ENCODE peak calls at places on chromosomes 5 and 9, in eight cellular contexts. E, O, C, S, H, T, G and D are unnamed samples.
A peak's percentile ranks its signal among the peaks of the same experiment; 100 is the strongest.

GRCh38 chr9:115234094-115234493 is 116.1 kb upstream of the TNC start:
- DNase-seq in E (no peak), O (no peak), C (no peak), S (peak; percentile 92), H (peak; percentile 22), T (no peak), G (peak; percentile 89), D (peak; percentile 72)

GRCh38 chr5:126335871-126336270 is 87.3 kb upstream of the GRAMD2B start:
- DNase-seq in E (no peak), O (no peak), C (no peak), S (peak; percentile 86), H (no peak), T (no peak), G (peak; percentile 18), D (no peak)

GRCh38 chr5:77629553-77630245 is 8.8 kb downstream of the OTP start:
- DNase-seq in E (no peak), O (no peak), C (peak; percentile 39), S (no peak), H (no peak), T (no peak), G (no peak), D (no peak)

GRCh38 chr9:101477736-101478135 is 42.2 kb upstream of the ALDOB start:
- DNase-seq in E (no peak), O (peak; percentile 26), C (no peak), S (peak; percentile 39), H (no peak), T (no peak), G (peak; percentile 22), D (peak; percentile 19)

GRCh38 chr5:63570752-63571151 is 391.5 kb downstream of the HTR1A start:
- DNase-seq in E (no peak), O (no peak), C (no peak), S (no peak), H (no peak), T (no peak), G (no peak), D (no peak)

GRCh38 chr9:75930766-75931311 is 40.4 kb downstream of the PCSK5 start:
- DNase-seq in E (no peak), O (no peak), C (no peak), S (no peak), H (no peak), T (no peak), G (peak; percentile 19), D (no peak)

GRCh38 chr5:141869040-141869439 is 9.2 kb downstream of the PCDH1 start:
- DNase-seq in E (peak; percentile 35), O (no peak), C (no peak), S (no peak), H (no peak), T (no peak), G (no peak), D (no peak)

GRCh38 chr9:72407047-72407446 is 42.0 kb upstream of the ZFAND5 start:
- DNase-seq in E (no peak), O (no peak), C (no peak), S (no peak), H (no peak), T (no peak), G (no peak), D (no peak)

GRCh38 chr9:13557724-13558123 is 278.2 kb upstream of the MPDZ start:
- DNase-seq in E (no peak), O (no peak), C (no peak), S (no peak), H (no peak), T (no peak), G (no peak), D (no peak)

GRCh38 chr9:132757031-132757430 is 86.8 kb downstream of the GTF3C4 start:
- DNase-seq in E (no peak), O (no peak), C (no peak), S (no peak), H (no peak), T (no peak), G (no peak), D (no peak)

GRCh38 chr9:76403352-76403751 is 9.1 kb upstream of the RFK start:
- DNase-seq in E (no peak), O (no peak), C (peak; percentile 47), S (peak; percentile 90), H (peak; percentile 48), T (no peak), G (peak; percentile 83), D (peak; percentile 78)

GRCh38 chr9:16976427-16976826 is 106.0 kb upstream of the BNC2 start:
- DNase-seq in E (no peak), O (no peak), C (no peak), S (no peak), H (no peak), T (no peak), G (no peak), D (no peak)

DNA sequence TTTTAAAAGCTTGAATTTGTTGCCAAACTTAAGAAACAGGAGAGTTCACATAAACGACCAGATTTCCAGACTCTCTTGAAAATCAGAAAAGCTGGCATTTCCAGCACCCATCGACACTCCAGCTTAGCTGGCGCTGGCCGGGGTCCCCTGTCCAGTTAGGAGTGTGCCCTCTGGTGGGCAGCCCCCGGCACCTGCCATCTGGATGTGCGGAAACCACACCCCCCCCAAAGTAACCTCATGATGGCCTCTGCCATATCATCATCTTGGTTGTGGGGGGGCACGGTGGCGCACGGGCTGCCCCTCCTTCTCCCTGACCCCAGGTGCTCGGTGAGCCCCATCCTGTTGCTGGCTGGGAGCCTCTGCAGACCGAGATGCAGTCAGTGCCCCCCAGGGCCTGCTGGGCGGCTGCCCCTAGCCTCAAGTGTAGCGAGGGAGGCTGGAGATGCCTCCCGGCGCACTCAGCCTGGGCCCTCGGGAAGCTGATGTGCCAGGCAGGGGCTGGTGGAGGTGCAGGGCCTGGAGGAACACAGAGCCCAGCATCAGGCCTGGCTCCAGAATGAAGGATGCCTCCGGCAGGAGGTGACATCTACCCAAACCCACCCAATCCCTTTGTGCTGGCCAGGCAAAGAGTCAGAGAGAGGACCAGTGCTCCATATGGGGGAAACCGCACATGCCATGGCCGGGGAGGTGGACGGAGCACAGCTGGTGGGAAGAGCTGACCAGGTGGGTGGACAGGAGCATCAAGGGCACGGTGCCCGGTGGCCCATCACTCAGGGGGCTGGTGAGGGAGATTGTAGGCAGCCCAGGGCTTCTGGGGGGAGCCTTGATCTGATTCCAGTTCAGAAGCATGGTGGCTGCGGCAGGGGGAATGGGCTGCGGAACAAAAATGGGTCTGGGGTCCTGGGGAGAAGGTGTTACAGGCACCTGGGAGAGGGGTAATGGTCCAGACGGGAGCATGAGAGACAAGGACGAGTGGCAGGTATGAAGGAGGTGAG is 70.6 kb downstream of the ADAMTS2 start:
- DNase-seq in E (peak; percentile 55), O (peak; percentile 29), C (no peak), S (no peak), H (no peak), T (no peak), G (no peak), D (no peak)
- TF ChIP-seq CTCF in E (no peak), O (no peak), C (no peak), S (peak; percentile 24), H (no peak), T (no peak), G (peak; percentile 18), D (peak; percentile 64)

GRCh38 chr5:7437836-7438235 is 41.9 kb downstream of the ADCY2 start:
- DNase-seq in E (no peak), O (no peak), C (no peak), S (no peak), H (no peak), T (no peak), G (no peak), D (no peak)

GRCh38 chr5:7434937-7435336 is 39.0 kb downstream of the ADCY2 start:
- DNase-seq in E (no peak), O (no peak), C (no peak), S (no peak), H (no peak), T (no peak), G (no peak), D (no peak)

GRCh38 chr5:7435503-7435902 is 39.6 kb downstream of the ADCY2 start:
- DNase-seq in E (no peak), O (no peak), C (no peak), S (no peak), H (no peak), T (no peak), G (no peak), D (no peak)

GRCh38 chr5:7436521-7436920 is 40.6 kb downstream of the ADCY2 start:
- DNase-seq in E (no peak), O (no peak), C (no peak), S (no peak), H (no peak), T (no peak), G (no peak), D (no peak)
- TF ChIP-seq CTCF in E (no peak), O (no peak), C (no peak), S (no peak), H (no peak), T (no peak), G (no peak), D (no peak)

GRCh38 chr9:128553695-128554094 is 1.3 kb downstream of the SPTAN1 start:
- DNase-seq in E (no peak), O (no peak), C (no peak), S (peak; percentile 86), H (no peak), T (no peak), G (peak; percentile 66), D (peak; percentile 66)

GRCh38 chr9:128556276-128556675 is 3.9 kb downstream of the SPTAN1 start:
- DNase-seq in E (no peak), O (no peak), C (no peak), S (no peak), H (no peak), T (no peak), G (no peak), D (no peak)

GRCh38 chr9:128555180-128555721 is 2.9 kb downstream of the SPTAN1 start:
- DNase-seq in E (no peak), O (peak; percentile 58), C (no peak), S (peak; percentile 58), H (peak; percentile 59), T (no peak), G (peak; percentile 59), D (peak; percentile 55)

GRCh38 chr9:128552744-128553221 is 396 bp downstream of the SPTAN1 start:
- DNase-seq in E (peak; percentile 84), O (peak; percentile 48), C (peak; percentile 64), S (peak; percentile 20), H (no peak), T (peak; percentile 36), G (peak; percentile 30), D (no peak)

GRCh38 chr9:128554155-128554862 is 1.9 kb downstream of the SPTAN1 start:
- DNase-seq in E (peak; percentile 80), O (peak; percentile 76), C (no peak), S (peak; percentile 91), H (peak; percentile 72), T (peak; percentile 5), G (peak; percentile 85), D (peak; percentile 91)
- TF ChIP-seq CTCF in E (no peak), O (no peak), C (no peak), S (peak; percentile 24), H (no peak), T (peak; percentile 19), G (peak; percentile 13), D (peak; percentile 42)

DNA sequence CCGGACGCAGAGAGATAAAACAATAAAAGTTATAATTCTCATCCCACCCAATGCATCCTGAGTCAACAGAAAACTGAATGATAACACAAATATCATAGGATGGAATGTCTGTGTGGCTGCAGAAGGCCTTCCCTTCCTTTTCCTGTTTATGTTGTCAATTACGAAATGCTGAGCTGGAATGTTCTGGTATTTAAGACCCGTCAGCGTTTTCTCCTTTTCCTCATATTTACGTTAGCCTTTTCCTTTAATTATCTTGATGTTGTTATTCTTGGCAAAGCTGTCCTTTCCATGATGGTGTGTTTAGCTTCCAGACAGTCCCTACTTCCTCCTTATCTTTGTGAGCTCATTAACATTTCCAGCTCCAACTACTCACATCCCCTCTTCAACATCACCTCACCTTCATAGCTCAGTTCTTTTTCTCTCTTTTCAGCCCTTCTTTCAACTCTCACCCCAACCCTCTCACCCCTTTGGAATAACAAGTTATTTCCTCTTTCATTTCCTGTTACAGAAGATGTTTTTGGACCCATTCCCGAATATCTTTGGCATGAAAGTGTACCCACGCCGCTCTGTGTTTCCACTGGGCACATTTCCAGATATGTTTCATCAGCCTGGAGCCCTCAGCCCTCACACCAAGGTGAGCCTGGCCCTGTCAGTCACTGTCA is 221.6 kb downstream of the NR2F1-AS1 start:
- DNase-seq in E (no peak), O (no peak), C (no peak), S (peak; percentile 22), H (no peak), T (no peak), G (peak; percentile 82), D (peak; percentile 76)
- TF ChIP-seq CTCF in E (no peak), O (no peak), C (no peak), S (no peak), H (no peak), T (no peak), G (no peak), D (no peak)